ENCODE peak calls at places on chromosomes 16 and 17, in eight cellular contexts. W is prostate gland, L is right lobe of liver, I is left lung, Q is endothelial cell of umbilical vein, J is psoas muscle, D is heart left ventricle, O is GM23338. K is an unnamed sample.

GRCh38 chr16:67924140-67924906 is 7.3 kb downstream of the CTRL start:
- DNase-seq in W (no peak), L (no peak), I (no peak), Q (no peak), J (no peak), D (no peak), O (no peak), K (no peak)

GRCh38 chr17:65220732-65221131 is 83.6 kb downstream of the RGS9 start:
- DNase-seq in W (no peak), L (no peak), I (no peak), Q (no peak), J (no peak), D (no peak), O (no peak), K (no peak)

GRCh38 chr16:79713609-79714309 is 113.2 kb upstream of the MAF start:
- DNase-seq in W (no peak), L (no peak), I (no peak), Q (no peak), J (no peak), D (no peak), O (no peak), K (no peak)

GRCh38 chr17:27327871-27328270 is 34.0 kb downstream of the WSB1 start:
- DNase-seq in W (no peak), L (no peak), I (no peak), Q (no peak), J (no peak), D (no peak), O (no peak), K (no peak)

GRCh38 chr16:12323007-12323699 is 346.6 kb downstream of the SNX29 start:
- DNase-seq in W (no peak), L (no peak), I (no peak), Q (no peak), J (no peak), D (no peak), O (no peak), K (no peak)

GRCh38 chr16:54204756-54205155 is 81.8 kb downstream of the IRX3 start:
- DNase-seq in W (no peak), L (no peak), I (no peak), Q (no peak), J (no peak), D (no peak), O (no peak), K (no peak)

GRCh38 chr17:33091271-33091670 is 99.6 kb downstream of the SPACA3 start:
- DNase-seq in W (no peak), L (no peak), I (no peak), Q (no peak), J (no peak), D (no peak), O (no peak), K (no peak)

GRCh38 chr16:68490829-68491575 is 42.7 kb upstream of the SMPD3 start:
- DNase-seq in W (peak; percentile 79), L (peak; percentile 29), I (no peak), Q (no peak), J (no peak), D (no peak), O (peak; percentile 28), K (no peak)

GRCh38 chr17:82844796-82845162 is 5.0 kb upstream of the ZNF750 start:
- DNase-seq in W (no peak), L (peak; percentile 24), I (no peak), Q (no peak), J (no peak), D (no peak), O (no peak), K (no peak)

GRCh38 chr16:11446566-11447119 is 101.4 kb downstream of the RMI2 start:
- DNase-seq in W (no peak), L (no peak), I (peak; percentile 42), Q (no peak), J (no peak), D (no peak), O (no peak), K (no peak)

GRCh38 chr16:65782537-65783290 is 583.8 kb upstream of the CDH5 start:
- DNase-seq in W (peak; percentile 11), L (no peak), I (no peak), Q (peak; percentile 42), J (no peak), D (no peak), O (no peak), K (no peak)

GRCh38 chr16:72999541-73000019 is 48.3 kb downstream of the ZFHX3 start:
- DNase-seq in W (no peak), L (no peak), I (no peak), Q (no peak), J (no peak), D (no peak), O (no peak), K (no peak)
- H3K4me1 ChIP-seq in W (peaks cover 28% of the 10 kb centered on the region), L (peaks cover 11% of the 10 kb centered on the region), I (peaks cover 45% of the 10 kb centered on the region), Q (no peaks in the 10 kb centered on the region), J (peaks cover 63% of the 10 kb centered on the region), D (peaks cover 3% of the 10 kb centered on the region), O (peaks cover 3% of the 10 kb centered on the region), K (peaks cover 3% of the 10 kb centered on the region)

GRCh38 chr17:7886227-7887037 is 2.2 kb upstream of the CHD3 start:
- DNase-seq in W (peak; percentile 68), L (no peak), I (no peak), Q (peak; percentile 38), J (no peak), D (no peak), O (peak; percentile 72), K (peak; percentile 60)
- TF ChIP-seq CTCF in W (no peak), L (no peak), I (no peak), Q (no peak), J (no peak), D (no peak), O (no peak), K (no peak)

DNA sequence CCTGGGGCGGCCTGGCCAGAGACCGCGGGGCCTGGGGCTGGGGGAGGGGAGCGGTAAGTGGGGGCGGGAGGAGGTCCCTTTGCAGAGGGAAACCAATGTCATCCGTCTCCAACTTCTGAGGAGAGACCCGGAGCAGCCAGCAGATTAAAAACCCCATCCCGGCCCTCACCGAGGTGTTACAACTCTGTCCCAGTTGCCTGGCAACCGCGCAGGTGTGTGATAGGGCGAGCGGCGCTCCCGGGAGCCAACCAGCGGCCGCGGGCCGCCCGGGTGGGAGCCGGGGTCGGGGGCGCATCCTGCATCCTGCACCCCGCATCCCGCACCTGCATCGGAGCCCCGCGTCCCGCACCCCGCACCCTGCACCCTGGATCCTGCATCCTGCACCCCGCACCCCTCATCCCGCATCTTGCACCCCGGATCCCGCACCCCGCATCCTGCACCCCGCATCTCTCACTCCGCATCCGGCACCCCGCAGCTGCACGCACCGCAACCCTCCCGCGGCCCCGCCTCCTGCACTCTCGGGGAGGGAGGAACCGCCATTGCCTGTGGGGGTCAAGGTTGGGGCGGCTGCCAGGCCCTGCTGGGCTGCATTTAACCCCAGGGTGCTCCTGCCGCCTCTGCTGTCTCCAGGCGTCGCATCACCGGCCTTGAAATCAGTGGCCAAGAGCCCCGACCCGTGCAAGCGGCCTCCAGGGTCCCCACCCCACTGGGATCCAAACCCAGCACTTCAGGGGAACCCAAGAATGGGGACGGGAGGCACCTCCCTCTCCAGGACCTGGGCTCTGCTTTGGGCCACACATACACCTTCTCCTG is 47.3 kb downstream of the RTN4RL1 start:
- DNase-seq in W (no peak), L (no peak), I (no peak), Q (no peak), J (no peak), D (no peak), O (peak; percentile 94), K (peak; percentile 62)
- H3K4me1 ChIP-seq in W (no peaks in the 10 kb centered on the region), L (no peaks in the 10 kb centered on the region), I (no peaks in the 10 kb centered on the region), Q (no peaks in the 10 kb centered on the region), J (peaks cover 5% of the 10 kb centered on the region), D (peaks cover 3% of the 10 kb centered on the region), O (no peaks in the 10 kb centered on the region), K (peaks cover 29% of the 10 kb centered on the region)

DNA sequence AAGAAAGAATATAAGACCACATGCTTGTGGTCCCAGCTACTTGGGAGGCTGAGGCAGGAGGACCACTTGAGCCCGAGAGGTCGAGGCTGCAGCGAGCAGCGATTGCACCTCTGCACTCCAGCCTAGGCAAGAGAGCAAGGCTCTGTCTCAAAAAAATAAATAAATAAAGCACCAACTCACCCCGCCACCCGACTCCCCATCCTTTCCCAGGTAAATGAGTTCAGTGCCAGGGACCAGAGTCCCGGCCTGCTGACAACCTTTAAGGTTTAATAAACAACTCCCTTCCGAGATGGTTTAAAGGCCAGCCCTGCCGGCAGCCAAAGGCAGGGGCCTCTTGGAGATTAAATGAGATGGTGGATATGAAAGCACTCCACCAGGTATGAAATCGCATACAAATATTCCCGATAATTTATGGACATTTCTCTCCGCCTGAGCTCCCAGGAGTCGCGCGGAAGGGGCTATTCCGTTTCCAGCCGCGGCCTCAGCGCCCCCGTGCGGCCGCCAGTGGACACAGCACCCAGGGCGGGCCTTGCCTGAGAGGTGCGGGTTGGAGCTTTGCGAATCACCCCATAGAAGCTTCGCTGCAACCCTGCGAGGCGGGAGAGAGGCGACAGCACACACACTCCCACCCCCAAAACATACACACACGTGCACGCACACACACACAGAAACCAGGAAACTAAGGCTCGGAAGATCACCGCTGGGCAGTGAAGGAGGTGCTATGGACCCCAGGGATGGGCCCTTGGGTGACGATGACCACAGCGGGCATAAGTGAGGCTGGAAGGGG is 4.0 kb upstream of the RPL38 start:
- DNase-seq in W (no peak), L (peak; percentile 64), I (peak; percentile 94), Q (peak; percentile 50), J (peak; percentile 69), D (peak; percentile 58), O (peak; percentile 79), K (peak; percentile 78)
- TF ChIP-seq CTCF in W (peak; percentile 69), L (peak; percentile 97), I (peak; percentile 98), Q (peak; percentile 99), J (peak; percentile 89), D (peak; percentile 99), O (peak; percentile 92), K (peak; percentile 61)

GRCh38 chr16:84605339-84605848 is 12.5 kb downstream of the COTL1 start:
- DNase-seq in W (no peak), L (no peak), I (no peak), Q (no peak), J (no peak), D (no peak), O (no peak), K (no peak)
- H3K4me1 ChIP-seq in W (no peaks in the 10 kb centered on the region), L (no peaks in the 10 kb centered on the region), I (peaks cover 94% of the 10 kb centered on the region), Q (peaks cover 36% of the 10 kb centered on the region), J (no peaks in the 10 kb centered on the region), D (no peaks in the 10 kb centered on the region), O (peaks cover 24% of the 10 kb centered on the region), K (no peaks in the 10 kb centered on the region)

GRCh38 chr16:74064120-74064735 is 232.4 kb upstream of the PSMD7 start:
- DNase-seq in W (no peak), L (no peak), I (no peak), Q (no peak), J (no peak), D (no peak), O (no peak), K (no peak)
- TF ChIP-seq CTCF in W (no peak), L (peak; percentile 23), I (no peak), Q (no peak), J (no peak), D (no peak), O (no peak), K (no peak)

K was measured in testis.